ENCODE peak calls at places on chromosomes 13 and 19, in five cellular contexts. One of them, this sample, is unnamed.

GRCh38 chr13:32115069-32115468 is 83.5 kb downstream of the FRY start:
- DNase-seq in glutamatergic neuron: no peak
- DNase-seq in activated T-helper 9 cell treated with anti-CD3 and anti-CD28 coated beads, Interleukin-2, amount 50 U/mL, for 16 hours: no peak
- DNase-seq in stimulated activated CD8-positive, alpha-beta memory T cell treated with anti-CD3 and anti-CD28 coated beads, Interleukin-7, amount 100 ng/mL, for 4 hours: no peak
- DNase-seq in H1: no peak
- DNase-seq in this sample: no peak

GRCh38 chr19:1453525-1454371 is 3.8 kb downstream of the APC2 start:
- DNase-seq in glutamatergic neuron: peak
- DNase-seq in activated T-helper 9 cell treated with anti-CD3 and anti-CD28 coated beads, Interleukin-2, amount 50 U/mL, for 16 hours: no peak
- DNase-seq in stimulated activated CD8-positive, alpha-beta memory T cell treated with anti-CD3 and anti-CD28 coated beads, Interleukin-7, amount 100 ng/mL, for 4 hours: no peak
- DNase-seq in H1: no peak
- DNase-seq in this sample: no peak

GRCh38 chr13:112187527-112188297 is 120.8 kb downstream of the SOX1 start:
- DNase-seq in glutamatergic neuron: no peak
- DNase-seq in activated T-helper 9 cell treated with anti-CD3 and anti-CD28 coated beads, Interleukin-2, amount 50 U/mL, for 16 hours: no peak
- DNase-seq in stimulated activated CD8-positive, alpha-beta memory T cell treated with anti-CD3 and anti-CD28 coated beads, Interleukin-7, amount 100 ng/mL, for 4 hours: no peak
- DNase-seq in H1: no peak
- DNase-seq in this sample: no peak

GRCh38 chr13:84446972-84447700 is 564.9 kb upstream of the SLITRK1 start:
- DNase-seq in glutamatergic neuron: no peak
- DNase-seq in activated T-helper 9 cell treated with anti-CD3 and anti-CD28 coated beads, Interleukin-2, amount 50 U/mL, for 16 hours: no peak
- DNase-seq in stimulated activated CD8-positive, alpha-beta memory T cell treated with anti-CD3 and anti-CD28 coated beads, Interleukin-7, amount 100 ng/mL, for 4 hours: no peak
- DNase-seq in H1: peak
- DNase-seq in this sample: peak

GRCh38 chr19:8890260-8890659 is 58.1 kb downstream of the MBD3L1 start:
- DNase-seq in glutamatergic neuron: no peak
- DNase-seq in activated T-helper 9 cell treated with anti-CD3 and anti-CD28 coated beads, Interleukin-2, amount 50 U/mL, for 16 hours: no peak
- DNase-seq in stimulated activated CD8-positive, alpha-beta memory T cell treated with anti-CD3 and anti-CD28 coated beads, Interleukin-7, amount 100 ng/mL, for 4 hours: no peak
- DNase-seq in H1: no peak
- DNase-seq in this sample: no peak

GRCh38 chr13:47594833-47595232 is 406.2 kb downstream of the SUCLA2 start:
- DNase-seq in glutamatergic neuron: no peak
- DNase-seq in activated T-helper 9 cell treated with anti-CD3 and anti-CD28 coated beads, Interleukin-2, amount 50 U/mL, for 16 hours: no peak
- DNase-seq in stimulated activated CD8-positive, alpha-beta memory T cell treated with anti-CD3 and anti-CD28 coated beads, Interleukin-7, amount 100 ng/mL, for 4 hours: no peak
- DNase-seq in H1: no peak
- DNase-seq in this sample: no peak

GRCh38 chr19:44875666-44876418 is 15.2 kb upstream of the TOMM40 start:
- DNase-seq in glutamatergic neuron: no peak
- DNase-seq in activated T-helper 9 cell treated with anti-CD3 and anti-CD28 coated beads, Interleukin-2, amount 50 U/mL, for 16 hours: no peak
- DNase-seq in stimulated activated CD8-positive, alpha-beta memory T cell treated with anti-CD3 and anti-CD28 coated beads, Interleukin-7, amount 100 ng/mL, for 4 hours: no peak
- DNase-seq in H1: no peak
- DNase-seq in this sample: no peak

GRCh38 chr19:32688315-32688714 is 3.3 kb upstream of the NUDT19 start:
- DNase-seq in glutamatergic neuron: no peak
- DNase-seq in activated T-helper 9 cell treated with anti-CD3 and anti-CD28 coated beads, Interleukin-2, amount 50 U/mL, for 16 hours: no peak
- DNase-seq in stimulated activated CD8-positive, alpha-beta memory T cell treated with anti-CD3 and anti-CD28 coated beads, Interleukin-7, amount 100 ng/mL, for 4 hours: no peak
- DNase-seq in H1: no peak
- DNase-seq in this sample: no peak

GRCh38 chr19:13190781-13191540 is 40.8 kb downstream of the IER2 start:
- DNase-seq in glutamatergic neuron: no peak
- DNase-seq in activated T-helper 9 cell treated with anti-CD3 and anti-CD28 coated beads, Interleukin-2, amount 50 U/mL, for 16 hours: no peak
- DNase-seq in stimulated activated CD8-positive, alpha-beta memory T cell treated with anti-CD3 and anti-CD28 coated beads, Interleukin-7, amount 100 ng/mL, for 4 hours: no peak
- DNase-seq in H1: no peak
- DNase-seq in this sample: no peak

GRCh38 chr13:97011446-97012131 is 17.3 kb upstream of the OXGR1 start:
- DNase-seq in glutamatergic neuron: no peak
- DNase-seq in activated T-helper 9 cell treated with anti-CD3 and anti-CD28 coated beads, Interleukin-2, amount 50 U/mL, for 16 hours: no peak
- DNase-seq in stimulated activated CD8-positive, alpha-beta memory T cell treated with anti-CD3 and anti-CD28 coated beads, Interleukin-7, amount 100 ng/mL, for 4 hours: no peak
- DNase-seq in H1: no peak
- DNase-seq in this sample: no peak

GRCh38 chr19:16016226-16017137 is 59.8 kb upstream of the TPM4 start:
- DNase-seq in glutamatergic neuron: no peak
- DNase-seq in activated T-helper 9 cell treated with anti-CD3 and anti-CD28 coated beads, Interleukin-2, amount 50 U/mL, for 16 hours: no peak
- DNase-seq in stimulated activated CD8-positive, alpha-beta memory T cell treated with anti-CD3 and anti-CD28 coated beads, Interleukin-7, amount 100 ng/mL, for 4 hours: no peak
- DNase-seq in H1: no peak
- DNase-seq in this sample: no peak

GRCh38 chr13:61002686-61003085 is 413.0 kb downstream of the PCDH20 start:
- DNase-seq in glutamatergic neuron: no peak
- DNase-seq in activated T-helper 9 cell treated with anti-CD3 and anti-CD28 coated beads, Interleukin-2, amount 50 U/mL, for 16 hours: no peak
- DNase-seq in stimulated activated CD8-positive, alpha-beta memory T cell treated with anti-CD3 and anti-CD28 coated beads, Interleukin-7, amount 100 ng/mL, for 4 hours: no peak
- DNase-seq in H1: no peak
- DNase-seq in this sample: no peak

GRCh38 chr13:90447735-90448103 is 899.8 kb upstream of the MIR17HG start:
- DNase-seq in glutamatergic neuron: no peak
- DNase-seq in activated T-helper 9 cell treated with anti-CD3 and anti-CD28 coated beads, Interleukin-2, amount 50 U/mL, for 16 hours: no peak
- DNase-seq in stimulated activated CD8-positive, alpha-beta memory T cell treated with anti-CD3 and anti-CD28 coated beads, Interleukin-7, amount 100 ng/mL, for 4 hours: no peak
- DNase-seq in H1: no peak
- DNase-seq in this sample: no peak

GRCh38 chr19:53809518-53810186 is 14.5 kb downstream of the NLRP12 start:
- DNase-seq in glutamatergic neuron: peak
- DNase-seq in activated T-helper 9 cell treated with anti-CD3 and anti-CD28 coated beads, Interleukin-2, amount 50 U/mL, for 16 hours: no peak
- DNase-seq in stimulated activated CD8-positive, alpha-beta memory T cell treated with anti-CD3 and anti-CD28 coated beads, Interleukin-7, amount 100 ng/mL, for 4 hours: no peak
- DNase-seq in H1: peak
- DNase-seq in this sample: no peak

GRCh38 chr13:65756071-65756671 is 1474.0 kb downstream of the PCDH9 start:
- DNase-seq in glutamatergic neuron: no peak
- DNase-seq in activated T-helper 9 cell treated with anti-CD3 and anti-CD28 coated beads, Interleukin-2, amount 50 U/mL, for 16 hours: no peak
- DNase-seq in stimulated activated CD8-positive, alpha-beta memory T cell treated with anti-CD3 and anti-CD28 coated beads, Interleukin-7, amount 100 ng/mL, for 4 hours: no peak
- DNase-seq in H1: no peak
- DNase-seq in this sample: no peak

GRCh38 chr19:40530091-40530901 is 46.4 kb upstream of the SHKBP1 start:
- DNase-seq in glutamatergic neuron: peak
- DNase-seq in activated T-helper 9 cell treated with anti-CD3 and anti-CD28 coated beads, Interleukin-2, amount 50 U/mL, for 16 hours: no peak
- DNase-seq in stimulated activated CD8-positive, alpha-beta memory T cell treated with anti-CD3 and anti-CD28 coated beads, Interleukin-7, amount 100 ng/mL, for 4 hours: peak
- DNase-seq in H1: peak
- DNase-seq in this sample: no peak

GRCh38 chr19:15374796-15375440 is 4.7 kb downstream of the AKAP8 start:
- DNase-seq in glutamatergic neuron: no peak
- DNase-seq in activated T-helper 9 cell treated with anti-CD3 and anti-CD28 coated beads, Interleukin-2, amount 50 U/mL, for 16 hours: no peak
- DNase-seq in stimulated activated CD8-positive, alpha-beta memory T cell treated with anti-CD3 and anti-CD28 coated beads, Interleukin-7, amount 100 ng/mL, for 4 hours: no peak
- DNase-seq in H1: no peak
- DNase-seq in this sample: no peak

GRCh38 chr13:50646070-50646469 is 197.4 kb downstream of the DLEU7 start:
- DNase-seq in glutamatergic neuron: no peak
- DNase-seq in activated T-helper 9 cell treated with anti-CD3 and anti-CD28 coated beads, Interleukin-2, amount 50 U/mL, for 16 hours: no peak
- DNase-seq in stimulated activated CD8-positive, alpha-beta memory T cell treated with anti-CD3 and anti-CD28 coated beads, Interleukin-7, amount 100 ng/mL, for 4 hours: no peak
- DNase-seq in H1: no peak
- DNase-seq in this sample: no peak

GRCh38 chr19:17394891-17395415 is 957 bp upstream of the CCDC194 start:
- DNase-seq in glutamatergic neuron: peak
- DNase-seq in activated T-helper 9 cell treated with anti-CD3 and anti-CD28 coated beads, Interleukin-2, amount 50 U/mL, for 16 hours: peak
- DNase-seq in stimulated activated CD8-positive, alpha-beta memory T cell treated with anti-CD3 and anti-CD28 coated beads, Interleukin-7, amount 100 ng/mL, for 4 hours: no peak
- DNase-seq in H1: peak
- DNase-seq in this sample: no peak

GRCh38 chr19:5141278-5141925 is 172.5 kb downstream of the KDM4B start:
- DNase-seq in glutamatergic neuron: no peak
- DNase-seq in activated T-helper 9 cell treated with anti-CD3 and anti-CD28 coated beads, Interleukin-2, amount 50 U/mL, for 16 hours: no peak
- DNase-seq in stimulated activated CD8-positive, alpha-beta memory T cell treated with anti-CD3 and anti-CD28 coated beads, Interleukin-7, amount 100 ng/mL, for 4 hours: no peak
- DNase-seq in H1: no peak
- DNase-seq in this sample: no peak